ENCODE peak calls at places on chromosomes 4 and X, in seven cellular contexts. J is HFFc6; G is MCF 10A; E is lower lobe of right lung; L is activated T-cell treated with anti-CD3 and anti-CD28 coated beads, Interleukin-2, amount 50 U/mL, for 24 hours; O is activated CD8-positive, alpha-beta memory T cell treated with anti-CD3 and anti-CD28 coated beads, Interleukin-2, amount 50 U/mL, for 48 hours; C is stimulated activated CD8-positive, alpha-beta memory T cell treated with anti-CD3 and anti-CD28 coated beads, Interleukin-12 subunit alpha, Interleukin-12 subunit beta, amount 100 ng/mL, for 4 hours. Q is an unnamed sample.

GRCh38 chrX:56746996-56747395 is 18.0 kb downstream of the NBDY start:
- DNase-seq in J (no peak), G (no peak), E (no peak), L (no peak), O (no peak), C (no peak), Q (no peak)

GRCh38 chr4:8710946-8711345 is 118.4 kb downstream of the CPZ start:
- DNase-seq in J (no peak), G (no peak), E (peak), L (no peak), O (peak), C (no peak), Q (no peak)

GRCh38 chrX:111352424-111352823 is 59.6 kb downstream of the DCX start:
- DNase-seq in J (no peak), G (peak), E (no peak), L (no peak), O (no peak), C (no peak), Q (peak)

GRCh38 chr4:145044341-145044740 is 53.7 kb downstream of the ANAPC10 start:
- DNase-seq in J (peak), G (no peak), E (no peak), L (no peak), O (no peak), C (no peak), Q (no peak)

GRCh38 chr4:163042306-163042705 is 124.4 kb downstream of the NAF1 start:
- DNase-seq in J (no peak), G (no peak), E (no peak), L (no peak), O (no peak), C (no peak), Q (no peak)

GRCh38 chr4:109294468-109295020 is 7.9 kb downstream of the COL25A1 start:
- DNase-seq in J (no peak), G (peak), E (no peak), L (no peak), O (no peak), C (no peak), Q (no peak)

GRCh38 chrX:22520128-22520828 is 247.6 kb downstream of the CBLL2 start:
- DNase-seq in J (no peak), G (peak), E (no peak), L (no peak), O (no peak), C (no peak), Q (no peak)

GRCh38 chrX:68669094-68669830 is 21.8 kb downstream of the STARD8 start:
- DNase-seq in J (no peak), G (no peak), E (no peak), L (no peak), O (no peak), C (no peak), Q (no peak)